ENCODE peak calls at places on chromosomes 5 and 9, in four cellular contexts. L, A, W and P are unnamed samples.

GRCh38 chr9:37960631-37961030 is 56.7 kb upstream of the SLC25A51 start:
- DNase-seq in A (no peak), L (no peak), W (no peak), P (no peak)

GRCh38 chr5:127072861-127073846 is at the start of gene C5orf63:
- DNase-seq in L (no peak), A (no peak), W (no peak), P (peak)

GRCh38 chr5:19406576-19407365 is 581.2 kb downstream of the CDH18 start:
- DNase-seq in L (peak), A (no peak), W (no peak), P (no peak)

GRCh38 chr5:66231508-66231907 is 87.4 kb downstream of the SREK1 start:
- DNase-seq in A (no peak), L (no peak), W (no peak), P (no peak)

GRCh38 chr5:37723147-37723961 is 116.5 kb downstream of the GDNF start:
- DNase-seq in L (peak), A (no peak), W (no peak), P (no peak)

GRCh38 chr5:107388111-107388861 is 282.5 kb downstream of the EFNA5 start:
- DNase-seq in L (no peak), A (no peak), W (peak), P (no peak)

GRCh38 chr9:70110194-70111041 is 66.8 kb downstream of the MAMDC2 start:
- DNase-seq in A (no peak), W (peak), L (peak), P (no peak)

GRCh38 chr5:151202381-151203139 is 21.3 kb downstream of the CCDC69 start:
- DNase-seq in A (no peak), L (no peak), W (peak), P (no peak)

GRCh38 chr9:77440057-77440456 is 208.1 kb downstream of the GNA14 start:
- DNase-seq in W (peak), A (no peak), L (peak), P (no peak)

GRCh38 chr9:83701769-83702168 is 6.0 kb downstream of the UBQLN1 start:
- DNase-seq in A (no peak), L (no peak), W (peak), P (no peak)

GRCh38 chr5:151123897-151124751 is 33.5 kb downstream of the ANXA6 start:
- DNase-seq in L (no peak), W (peak), A (peak), P (no peak)

GRCh38 chr9:117725426-117725887 is 21.3 kb downstream of the TLR4 start:
- DNase-seq in A (no peak), W (no peak), L (no peak), P (no peak)

GRCh38 chr5:140926903-140927573 is 939 bp downstream of the PCDHAC1 start:
- DNase-seq in W (peak), L (no peak), A (no peak), P (no peak)

GRCh38 chr9:89037325-89037724 is 46.1 kb downstream of the S1PR3 start:
- DNase-seq in L (no peak), A (no peak), W (no peak), P (no peak)

GRCh38 chr5:78984611-78985406 is at the start of gene ARSB:
- DNase-seq in W (peak), A (peak), L (peak), P (peak)

GRCh38 chr5:68545636-68546325 is 330.2 kb downstream of the PIK3R1 start:
- DNase-seq in A (no peak), W (no peak), L (no peak), P (no peak)

GRCh38 chr5:128644863-128645262 is 106.8 kb upstream of the FBN2 start:
- DNase-seq in W (peak), L (no peak), A (no peak), P (no peak)

GRCh38 chr9:124137944-124138335 is 119.8 kb upstream of the NEK6 start:
- DNase-seq in W (no peak), L (no peak), A (no peak), P (no peak)

GRCh38 chr9:138078846-138079245 is 201.3 kb downstream of the CACNA1B start:
- DNase-seq in W (no peak), A (no peak), L (no peak), P (no peak)

GRCh38 chr5:148913985-148914421 is 87.6 kb downstream of the ADRB2 start:
- DNase-seq in W (peak), A (no peak), L (no peak), P (no peak)

GRCh38 chr9:135887021-135887507 is 20.3 kb downstream of the CAMSAP1 start:
- DNase-seq in W (peak), L (peak), A (no peak), P (no peak)

GRCh38 chr5:132813599-132814440 is 718 bp downstream of the SOWAHA start:
- DNase-seq in W (no peak), L (no peak), A (peak), P (no peak)

GRCh38 chr9:68750786-68751185 is 45.7 kb downstream of the PIP5K1B start:
- DNase-seq in L (no peak), W (no peak), A (no peak), P (no peak)

GRCh38 chr5:51194626-51195025 is 188.6 kb upstream of the ISL1 start:
- DNase-seq in W (no peak), A (no peak), L (no peak), P (no peak)

GRCh38 chr5:71887680-71888079 is 168.6 kb downstream of the CARTPT start:
- DNase-seq in L (peak), A (no peak), W (peak), P (no peak)

GRCh38 chr9:77589046-77589795 is 58.9 kb downstream of the GNA14 start:
- DNase-seq in A (no peak), L (no peak), W (no peak), P (no peak)

GRCh38 chr5:55471468-55471867 is 63.3 kb downstream of the PLPP1 start:
- DNase-seq in W (no peak), A (no peak), L (no peak), P (no peak)

GRCh38 chr5:129820-130219 is 37.9 kb downstream of the PLEKHG4B start:
- DNase-seq in A (no peak), W (peak), L (no peak), P (no peak)

GRCh38 chr9:97310023-97310422 is 2.6 kb downstream of the CCDC180 start:
- DNase-seq in L (no peak), W (no peak), A (no peak), P (no peak)

GRCh38 chr5:6236170-6236793 is 142.1 kb downstream of the MED10 start:
- DNase-seq in L (no peak), A (no peak), W (no peak), P (no peak)

GRCh38 chr9:127862075-127863011 is 7.9 kb upstream of the ENG start:
- DNase-seq in W (no peak), A (peak), L (peak), P (no peak)

GRCh38 chr5:93250431-93250830 is 330.6 kb downstream of the NR2F1-AS1 start:
- DNase-seq in W (no peak), L (no peak), A (no peak), P (no peak)

GRCh38 chr5:107735558-107735957 is 64.8 kb upstream of the EFNA5 start:
- DNase-seq in A (no peak), L (no peak), W (no peak), P (no peak)

GRCh38 chr9:102631559-102631958 is 363.6 kb upstream of the CYLC2 start:
- DNase-seq in L (no peak), A (no peak), W (peak), P (no peak)

GRCh38 chr9:127474592-127474991 is 23.3 kb downstream of the LRSAM1 start:
- DNase-seq in L (no peak), W (no peak), A (no peak), P (no peak)